ENCODE peak calls at places on chromosomes 2 and 18, in eight cellular contexts. P is fibroblast of mammary gland; I is astrocyte of the spinal cord; C is CD8-positive, alpha-beta T cell; Z is GM12878; E is choroid plexus epithelial cell; B is GM12864; J is A549. N is an unnamed sample.

GRCh38 chr2:121596221-121597080 is 52.8 kb downstream of the CLASP1 start:
- DNase-seq in E (peak), I (peak), C (no peak), Z (peak), J (peak), B (peak), P (peak), N (peak)

GRCh38 chr18:54805571-54806334 is 22.5 kb upstream of the RAB27B start:
- DNase-seq in C (no peak), Z (no peak), B (no peak), J (no peak), P (peak), I (peak), E (peak), N (peak)

GRCh38 chr2:37858197-37858711 is 66.8 kb upstream of the RMDN2 start:
- DNase-seq in B (no peak), E (peak), P (peak), J (no peak), I (peak), C (no peak), Z (no peak), N (no peak)

GRCh38 chr2:71341645-71342044 is 10.1 kb downstream of the ZNF638 start:
- DNase-seq in P (no peak), J (no peak), B (no peak), Z (no peak), E (no peak), I (no peak), C (no peak), N (no peak)

GRCh38 chr2:15243762-15244161 is 317.4 kb downstream of the NBAS start:
- DNase-seq in Z (no peak), J (no peak), P (peak), E (peak), B (no peak), I (peak), C (no peak), N (peak)

GRCh38 chr2:237421542-237422047 is 7.6 kb upstream of the COL6A3 start:
- DNase-seq in E (peak), P (peak), Z (no peak), J (peak), I (peak), C (peak), B (peak), N (peak)

GRCh38 chr2:38551746-38552145 is 51.0 kb downstream of the HNRNPLL start:
- DNase-seq in C (no peak), J (no peak), P (no peak), B (no peak), Z (no peak), I (no peak), E (no peak), N (no peak)

GRCh38 chr18:58392336-58393000 is 236.4 kb downstream of the ALPK2 start:
- DNase-seq in I (peak), E (peak), Z (no peak), J (no peak), B (no peak), C (no peak), P (peak), N (no peak)

GRCh38 chr2:32838418-32838817 is 108.3 kb upstream of the LTBP1 start:
- DNase-seq in B (peak), C (no peak), I (no peak), Z (peak), J (no peak), P (no peak), E (no peak), N (no peak)

GRCh38 chr2:73776869-73777519 is 2.9 kb downstream of the DUSP11 start:
- DNase-seq in J (no peak), Z (no peak), E (peak), B (no peak), C (no peak), P (peak), I (peak), N (peak)

GRCh38 chr18:60020107-60020925 is 120.5 kb downstream of the PMAIP1 start:
- DNase-seq in Z (no peak), P (peak), B (no peak), I (peak), E (peak), C (no peak), J (no peak), N (no peak)

GRCh38 chr2:179031731-179032408 is 18.1 kb downstream of the CCDC141 start:
- DNase-seq in Z (peak), B (peak), J (no peak), E (peak), C (peak), I (peak), P (no peak), N (no peak)

GRCh38 chr2:32564417-32565035 is 63.3 kb upstream of the TTC27 start:
- DNase-seq in B (no peak), E (peak), P (no peak), Z (no peak), J (no peak), C (no peak), I (no peak), N (no peak)

GRCh38 chr2:197889041-197889440 is 84.6 kb downstream of the PLCL1 start:
- DNase-seq in C (peak), I (peak), Z (peak), E (peak), B (peak), J (no peak), P (peak), N (peak)

GRCh38 chr2:127525692-127526141 is 572 bp downstream of the IWS1 start:
- DNase-seq in Z (no peak), C (no peak), I (peak), B (no peak), J (peak), P (peak), E (peak), N (peak)

GRCh38 chr2:167508709-167509108 is 620.4 kb downstream of the XIRP2 start:
- DNase-seq in P (peak), B (no peak), C (no peak), I (no peak), E (no peak), J (no peak), Z (no peak), N (no peak)

GRCh38 chr2:96950391-96951124 is 35.8 kb downstream of the FAM178B start:
- DNase-seq in P (no peak), Z (no peak), B (no peak), J (no peak), E (no peak), I (no peak), C (no peak), N (no peak)

GRCh38 chr2:37180006-37180639 is 8.3 kb downstream of the SULT6B1 start:
- DNase-seq in I (no peak), E (no peak), J (no peak), C (no peak), B (no peak), Z (no peak), P (peak), N (peak)

GRCh38 chr2:207617011-207617671 is 8.1 kb downstream of the METTL21A start:
- DNase-seq in C (no peak), P (peak), B (no peak), Z (no peak), E (peak), J (peak), I (peak), N (peak)

GRCh38 chr18:53799134-53799533 is 425.3 kb downstream of the MBD2 start:
- DNase-seq in I (peak), Z (no peak), E (peak), B (no peak), P (peak), J (no peak), C (no peak), N (peak)

GRCh38 chr2:153986488-153987229 is 114.9 kb downstream of the GALNT13 start:
- DNase-seq in I (peak), J (peak), P (peak), Z (no peak), E (no peak), B (no peak), C (no peak), N (peak)

GRCh38 chr18:34511435-34511834 is 198.7 kb upstream of the DTNA start:
- DNase-seq in B (no peak), C (no peak), E (no peak), P (no peak), J (no peak), Z (no peak), I (no peak), N (no peak)

GRCh38 chr2:179991344-179991743 is 15.8 kb downstream of the CWC22 start:
- DNase-seq in J (no peak), Z (no peak), E (peak), B (no peak), C (no peak), I (no peak), P (peak), N (no peak)

GRCh38 chr2:195648780-195649179 is 8.2 kb upstream of the SLC39A10 start:
- DNase-seq in Z (no peak), C (no peak), E (no peak), I (no peak), J (no peak), B (no peak), P (no peak), N (peak)

GRCh38 chr2:70686577-70687460 is 81.2 kb downstream of the ADD2 start:
- DNase-seq in P (peak), Z (no peak), E (peak), C (no peak), J (peak), B (no peak), I (peak), N (peak)

GRCh38 chr2:220682616-220683015 is 889.5 kb downstream of the EPHA4 start:
- DNase-seq in J (no peak), P (no peak), C (no peak), I (no peak), E (no peak), Z (no peak), B (no peak), N (peak)

GRCh38 chr2:235807347-235807746 is 313.5 kb downstream of the AGAP1 start:
- DNase-seq in I (no peak), Z (no peak), P (no peak), C (no peak), B (no peak), J (no peak), E (no peak), N (no peak)

GRCh38 chr2:191318037-191318728 is 73.0 kb downstream of the MYO1B start:
- DNase-seq in J (no peak), Z (no peak), E (peak), I (peak), B (no peak), P (peak), C (no peak), N (no peak)

GRCh38 chr2:81583311-81584108 is 1279.0 kb upstream of the LRRTM1 start:
- DNase-seq in B (no peak), E (no peak), I (no peak), C (no peak), Z (no peak), P (no peak), J (no peak), N (no peak)

GRCh38 chr2:9753276-9753600 is 90.0 kb upstream of the TAF1B start:
- DNase-seq in E (peak), P (peak), J (peak), I (peak), C (peak), Z (peak), B (peak), N (peak)

GRCh38 chr2:178674122-178674521 is 133.1 kb downstream of the TTN start:
- DNase-seq in P (no peak), B (no peak), J (no peak), C (no peak), I (no peak), Z (no peak), E (no peak), N (peak)

GRCh38 chr2:11550302-11550701 is 16.5 kb downstream of the GREB1 start:
- DNase-seq in Z (no peak), E (no peak), C (no peak), I (no peak), B (no peak), J (no peak), P (no peak), N (no peak)

GRCh38 chr2:174051741-174052638 is 86.8 kb upstream of the SP3 start:
- DNase-seq in E (peak), B (no peak), Z (no peak), I (peak), J (peak), C (no peak), P (peak), N (peak)

GRCh38 chr2:216362730-216363129 is 9.6 kb downstream of the MARCHF4 start:
- DNase-seq in P (peak), Z (no peak), I (peak), B (no peak), E (peak), J (no peak), C (no peak), N (peak)

GRCh38 chr2:60290534-60290933 is 262.9 kb downstream of the BCL11A start:
- DNase-seq in P (no peak), C (no peak), J (no peak), Z (no peak), I (no peak), E (no peak), B (no peak), N (no peak)

GRCh38 chr2:200026312-200026711 is 70.9 kb downstream of the MAIP1 start:
- DNase-seq in I (no peak), E (no peak), C (no peak), Z (no peak), J (no peak), P (no peak), B (no peak), N (no peak)

GRCh38 chr2:40243581-40243980 is 208.3 kb downstream of the SLC8A1 start:
- DNase-seq in B (no peak), P (peak), J (no peak), I (peak), Z (no peak), C (no peak), E (peak), N (no peak)

GRCh38 chr2:226490172-226490571 is 309.4 kb downstream of the IRS1 start:
- DNase-seq in C (no peak), J (no peak), B (no peak), I (no peak), P (peak), E (peak), Z (no peak), N (no peak)

GRCh38 chr2:30911327-30911726 is 104.1 kb upstream of the CAPN13 start:
- DNase-seq in I (no peak), B (no peak), E (no peak), Z (no peak), J (no peak), P (no peak), C (no peak), N (no peak)

GRCh38 chr2:30910686-30911085 is 103.4 kb upstream of the CAPN13 start:
- DNase-seq in E (no peak), C (no peak), P (no peak), Z (no peak), I (no peak), J (no peak), B (no peak), N (no peak)

GRCh38 chr2:30914456-30914855 is 107.2 kb upstream of the CAPN13 start:
- DNase-seq in I (no peak), P (no peak), J (no peak), C (no peak), B (no peak), E (no peak), Z (no peak), N (peak)

GRCh38 chr2:30915485-30915884 is 108.2 kb upstream of the CAPN13 start:
- DNase-seq in I (no peak), C (no peak), B (no peak), P (no peak), Z (no peak), J (no peak), E (peak), N (peak)

DNA sequence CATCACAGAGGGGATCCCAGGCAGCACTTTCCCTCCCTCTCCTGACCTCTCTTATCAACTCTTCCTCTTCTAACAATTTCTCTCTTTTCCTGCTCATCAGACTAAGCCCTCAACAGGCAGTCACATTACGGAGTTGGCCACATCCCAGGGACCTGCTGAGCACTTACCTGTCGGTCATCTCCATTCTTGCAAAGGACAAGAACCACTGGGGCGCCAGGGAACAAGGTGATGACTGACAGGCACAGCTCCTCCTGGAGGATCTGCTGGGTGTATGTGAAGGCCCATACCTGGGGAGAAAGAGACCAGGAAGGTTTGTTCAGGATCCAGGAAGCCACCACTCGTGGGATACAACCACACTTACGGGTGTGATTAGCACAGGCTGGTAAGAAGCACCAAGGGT is 104.8 kb upstream of the CAPN13 start:
- DNase-seq in Z (no peak), E (no peak), C (no peak), B (no peak), J (no peak), P (no peak), I (no peak), N (no peak)
- TF ChIP-seq CTCF in Z (no peak), E (no peak), C (no peak), B (no peak), J (no peak), P (no peak), I (no peak), N (no peak)

GRCh38 chr2:240775911-240776310 is 44.1 kb downstream of the KIF1A start:
- DNase-seq in E (no peak), B (no peak), C (no peak), Z (no peak), I (no peak), P (no peak), J (no peak), N (no peak)
- H3K4me3 ChIP-seq in E (no peak), B (no peak), C (no peak), Z (no peak), I (no peak), P (no peak), J (no peak), N (no peak)

DNA sequence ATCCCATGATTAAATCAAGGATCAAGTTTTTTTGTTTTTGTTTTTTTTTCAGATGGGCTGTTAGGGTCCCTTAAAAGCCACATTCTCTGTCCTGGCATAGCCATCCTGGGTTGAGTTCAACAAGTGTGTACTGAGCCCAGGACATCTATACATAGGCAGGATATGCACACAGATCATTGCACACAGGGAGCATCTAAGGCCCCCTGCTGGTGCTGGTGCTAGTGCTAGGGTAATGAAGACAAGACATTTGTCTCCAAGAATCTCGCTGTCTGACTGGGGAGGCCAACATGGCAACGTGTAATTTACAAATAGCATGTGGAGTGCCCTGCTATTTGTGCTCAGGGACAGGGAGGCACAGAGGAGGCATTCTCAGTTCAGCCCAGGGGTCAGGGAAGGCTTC is 124.5 kb downstream of the VAPA start:
- DNase-seq in I (no peak), E (no peak), C (no peak), J (no peak), B (no peak), P (no peak), Z (no peak), N (no peak)
- TF ChIP-seq CTCF in I (no peak), E (no peak), C (no peak), J (no peak), B (no peak), P (no peak), Z (peak), N (no peak)

GRCh38 chr2:88638743-88639142 is 11.5 kb upstream of the EIF2AK3 start:
- DNase-seq in I (no peak), E (peak), Z (no peak), J (no peak), P (peak), B (no peak), C (no peak), N (peak)

GRCh38 chr2:88637464-88637863 is 10.2 kb upstream of the EIF2AK3 start:
- DNase-seq in Z (no peak), B (no peak), I (no peak), E (no peak), J (no peak), P (no peak), C (no peak), N (no peak)

GRCh38 chr2:88639865-88640264 is 12.6 kb upstream of the EIF2AK3 start:
- DNase-seq in I (no peak), J (no peak), Z (no peak), P (no peak), C (no peak), B (no peak), E (no peak), N (no peak)

GRCh38 chr2:88636026-88636425 is 8.8 kb upstream of the EIF2AK3 start:
- DNase-seq in C (no peak), I (no peak), Z (no peak), J (no peak), E (no peak), P (no peak), B (no peak), N (no peak)

DNA sequence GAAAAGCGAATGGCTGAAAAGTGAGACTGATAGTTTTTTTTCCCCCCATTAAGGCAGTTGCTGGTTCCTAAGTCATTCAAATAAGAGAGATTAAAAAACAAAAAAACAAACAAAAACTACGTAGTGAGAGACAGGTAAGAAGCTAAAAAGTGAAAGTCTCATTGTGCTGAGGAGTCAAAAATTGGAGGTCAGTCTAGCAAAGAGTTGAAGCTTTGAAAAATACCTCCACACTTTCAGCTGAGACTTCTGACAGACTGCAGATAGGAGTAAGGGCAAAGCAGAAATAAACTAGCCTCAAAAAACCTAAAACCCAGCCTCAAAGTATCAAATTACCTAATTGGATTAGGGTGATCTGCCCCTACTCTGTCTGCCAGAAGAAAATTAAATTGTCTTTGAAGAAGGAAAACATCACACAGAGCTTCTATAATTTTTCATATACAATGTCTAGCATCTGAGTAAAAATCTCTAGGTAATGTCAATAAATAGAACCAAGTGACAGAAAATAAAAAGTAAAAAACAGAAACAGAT is 10.9 kb upstream of the EIF2AK3 start:
- DNase-seq in B (no peak), E (no peak), P (no peak), Z (no peak), C (no peak), J (no peak), I (no peak), N (no peak)
- H3K4me3 ChIP-seq in B (no peak), E (no peak), P (no peak), Z (no peak), C (no peak), J (no peak), I (no peak), N (no peak)

N was measured in epithelial cell of esophagus.